ENCODE peak calls at places on chromosome 14, in five cellular contexts. E is left colon, U is GM03348, N is fibroblast of mammary gland, P is T-cell. H is an unnamed sample.

GRCh38 chr14:80364274-80364673 is 153.0 kb upstream of the DIO2 start:
- DNase-seq in E (no peak), P (no peak), N (peak; percentile 54), U (peak; percentile 21), H (peak; percentile 21)

GRCh38 chr14:43408472-43408871 is 1098.6 kb downstream of the FSCB start:
- DNase-seq in N (no peak), E (no peak), P (no peak), U (no peak), H (no peak)

GRCh38 chr14:99832326-99832725 is 39.1 kb downstream of the EML1 start:
- DNase-seq in E (no peak), P (no peak), U (no peak), N (no peak), H (no peak)

GRCh38 chr14:104563742-104564615 is 15.6 kb upstream of the C14orf180 start:
- DNase-seq in N (peak; percentile 43), E (peak; percentile 52), U (peak; percentile 90), P (peak; percentile 61), H (peak; percentile 34)

GRCh38 chr14:105075364-105076295 is 10.4 kb upstream of the GPR132 start:
- DNase-seq in N (no peak), P (no peak), U (peak; percentile 53), E (no peak), H (peak; percentile 52)

GRCh38 chr14:53450871-53451270 is 297.7 kb upstream of the DDHD1 start:
- DNase-seq in N (peak; percentile 67), P (no peak), U (no peak), E (peak; percentile 60), H (no peak)

GRCh38 chr14:95274283-95274682 is 45.4 kb downstream of the CLMN start:
- DNase-seq in E (peak; percentile 82), U (no peak), P (no peak), N (no peak), H (no peak)

GRCh38 chr14:94373708-94374107 is 14.7 kb downstream of the SERPINA1 start:
- DNase-seq in P (no peak), U (peak; percentile 97), E (no peak), N (peak; percentile 99), H (peak; percentile 97)

GRCh38 chr14:36553650-36554260 is 28.7 kb downstream of the NKX2-8 start:
- DNase-seq in P (no peak), U (peak; percentile 72), N (peak; percentile 54), E (no peak), H (peak; percentile 51)

GRCh38 chr14:39369029-39369428 is 63.2 kb downstream of the FBXO33 start:
- DNase-seq in N (no peak), P (no peak), E (no peak), U (no peak), H (no peak)

GRCh38 chr14:62468946-62469345 is 576.3 kb downstream of the KCNH5 start:
- DNase-seq in U (no peak), N (no peak), E (no peak), P (no peak), H (no peak)

GRCh38 chr14:88598097-88598675 is 35.3 kb downstream of the ZC3H14 start:
- DNase-seq in P (no peak), U (no peak), E (no peak), N (no peak), H (no peak)

GRCh38 chr14:98243332-98243731 is 1028.7 kb downstream of the BCL11B start:
- DNase-seq in N (no peak), U (no peak), P (no peak), E (no peak), H (no peak)

GRCh38 chr14:22723814-22724213 is 42.7 kb upstream of the OXA1L start:
- DNase-seq in E (no peak), U (no peak), N (no peak), P (no peak), H (no peak)

GRCh38 chr14:64801800-64802199 is 77.9 kb downstream of the SPTB start:
- DNase-seq in N (peak; percentile 25), E (no peak), P (no peak), U (peak; percentile 50), H (peak; percentile 17)

GRCh38 chr14:23186913-23187654 is 3.6 kb upstream of the SLC7A8 start:
- DNase-seq in E (no peak), U (peak; percentile 82), P (no peak), N (peak; percentile 83), H (peak; percentile 76)

GRCh38 chr14:50846171-50846880 is 15.4 kb upstream of the NIN start:
- DNase-seq in N (peak; percentile 73), U (peak; percentile 82), E (no peak), P (no peak), H (peak; percentile 92)

GRCh38 chr14:30472001-30472400 is 87.0 kb upstream of the G2E3 start:
- DNase-seq in U (no peak), E (no peak), N (no peak), P (no peak), H (no peak)

GRCh38 chr14:100673085-100673806 is 53.4 kb upstream of the DLK1 start:
- DNase-seq in U (no peak), P (no peak), N (no peak), E (peak; percentile 86), H (no peak)

GRCh38 chr14:92902726-92903125 is 20.2 kb upstream of the CHGA start:
- DNase-seq in U (no peak), E (no peak), P (no peak), N (no peak), H (no peak)

GRCh38 chr14:100732766-100733100 is 6.0 kb downstream of the DLK1 start:
- DNase-seq in N (no peak), P (no peak), U (no peak), E (no peak), H (no peak)

GRCh38 chr14:78836777-78837176 is 666.6 kb downstream of the NRXN3 start:
- DNase-seq in P (no peak), U (peak; percentile 62), N (peak; percentile 73), E (peak; percentile 25), H (peak; percentile 52)

GRCh38 chr14:99672506-99673327 is 11.4 kb upstream of the CYP46A1 start:
- DNase-seq in N (no peak), P (no peak), U (no peak), E (no peak), H (no peak)

GRCh38 chr14:47278233-47278842 is 397.1 kb downstream of the MDGA2 start:
- DNase-seq in U (peak; percentile 52), N (peak; percentile 40), E (no peak), P (no peak), H (no peak)

GRCh38 chr14:105290598-105291356 is 10.0 kb downstream of the BRF1 start:
- DNase-seq in E (no peak), P (no peak), U (no peak), N (no peak), H (no peak)

GRCh38 chr14:104546591-104547309 is 32.8 kb upstream of the C14orf180 start:
- DNase-seq in N (no peak), E (no peak), U (peak; percentile 6), P (no peak), H (no peak)

GRCh38 chr14:30445394-30445793 is 113.6 kb upstream of the G2E3 start:
- DNase-seq in E (no peak), N (no peak), P (no peak), U (no peak), H (no peak)

GRCh38 chr14:96151242-96151641 is 53.4 kb upstream of the BDKRB2 start:
- DNase-seq in U (no peak), N (no peak), E (no peak), P (no peak), H (no peak)

GRCh38 chr14:104596451-104596918 is 8.1 kb downstream of the TMEM179 start:
- DNase-seq in N (no peak), P (no peak), E (no peak), U (no peak), H (no peak)

GRCh38 chr14:100618763-100619320 is 31.6 kb upstream of the BEGAIN start:
- DNase-seq in N (no peak), E (peak; percentile 7), P (no peak), U (no peak), H (no peak)

GRCh38 chr14:60396718-60397343 is 89.0 kb downstream of the C14orf39 start:
- DNase-seq in U (peak; percentile 2), P (no peak), N (no peak), E (no peak), H (peak; percentile 1)